ENCODE peak calls at places on chromosome 4, in five cellular contexts. D is LHCN-M2; B is nephron progenitor cell; G is activated effector memory CD4-positive, alpha-beta T cell treated with Interleukin-2 at 50 U/mL for 16 hours; M is NAMALWA. Y is an unnamed sample.

GRCh38 chr4:101119141-101119540 is 228.2 kb downstream of the PPP3CA start:
- DNase-seq in D (no peak), B (no peak), G (no peak), M (no peak), Y (no peak)

GRCh38 chr4:43251760-43252317 is 359.3 kb downstream of the GRXCR1 start:
- DNase-seq in D (no peak), B (no peak), G (no peak), M (no peak), Y (no peak)

GRCh38 chr4:142352682-142353081 is 493.4 kb downstream of the INPP4B start:
- DNase-seq in D (no peak), B (no peak), G (no peak), M (no peak), Y (no peak)

GRCh38 chr4:149549911-149550310 is 265.7 kb downstream of the IQCM start:
- DNase-seq in D (peak), B (peak), G (no peak), M (no peak), Y (no peak)

GRCh38 chr4:93394488-93395185 is 433.9 kb upstream of the ATOH1 start:
- DNase-seq in D (no peak), B (no peak), G (no peak), M (no peak), Y (no peak)

GRCh38 chr4:149708513-149709175 is 107.0 kb downstream of the IQCM start:
- DNase-seq in D (peak), B (no peak), G (no peak), M (no peak), Y (peak)

GRCh38 chr4:93605163-93605562 is 223.4 kb upstream of the ATOH1 start:
- DNase-seq in D (no peak), B (no peak), G (no peak), M (no peak), Y (no peak)

GRCh38 chr4:17688011-17688441 is 73.6 kb downstream of the MED28 start:
- DNase-seq in D (peak), B (no peak), G (no peak), M (no peak), Y (no peak)

GRCh38 chr4:81199831-81200230 is 15.2 kb downstream of the PRKG2 start:
- DNase-seq in D (no peak), B (no peak), G (no peak), M (no peak), Y (no peak)

GRCh38 chr4:167232805-167233522 is 1.3 kb downstream of the SPOCK3 start:
- DNase-seq in D (no peak), B (peak), G (no peak), M (no peak), Y (no peak)

GRCh38 chr4:23298371-23298770 is 591.5 kb downstream of the PPARGC1A start:
- DNase-seq in D (no peak), B (no peak), G (no peak), M (no peak), Y (no peak)

GRCh38 chr4:142372570-142373300 is 473.4 kb downstream of the INPP4B start:
- DNase-seq in D (no peak), B (no peak), G (no peak), M (no peak), Y (no peak)

GRCh38 chr4:128793859-128794667 is 15.4 kb upstream of the JADE1 start:
- DNase-seq in D (no peak), B (no peak), G (no peak), M (no peak), Y (no peak)

GRCh38 chr4:92304073-92304472 is 307 bp downstream of the GRID2 start:
- DNase-seq in D (no peak), B (peak), G (no peak), M (no peak), Y (no peak)

GRCh38 chr4:144648042-144648441 is 2.1 kb downstream of the HHIP start:
- DNase-seq in D (no peak), B (no peak), G (no peak), M (no peak), Y (no peak)

GRCh38 chr4:21307709-21308108 is 607.5 kb downstream of the PACRGL start:
- DNase-seq in D (no peak), B (no peak), G (no peak), M (no peak), Y (no peak)

GRCh38 chr4:182163180-182163579 is 80.0 kb upstream of the TENM3 start:
- DNase-seq in D (no peak), B (no peak), G (no peak), M (no peak), Y (no peak)

GRCh38 chr4:147355849-147356248 is 125.0 kb upstream of the EDNRA start:
- DNase-seq in D (peak), B (no peak), G (no peak), M (no peak), Y (no peak)

GRCh38 chr4:103370336-103370735 is 172.2 kb upstream of the CENPE start:
- DNase-seq in D (no peak), B (no peak), G (no peak), M (no peak), Y (no peak)

GRCh38 chr4:153945704-153946103 is 156.8 kb upstream of the SFRP2 start:
- DNase-seq in D (no peak), B (no peak), G (no peak), M (no peak), Y (no peak)

GRCh38 chr4:152382057-152382785 is 153.7 kb downstream of the FBXW7 start:
- DNase-seq in D (peak), B (no peak), G (no peak), M (no peak), Y (no peak)